ENCODE peak calls at places on chromosome 12, in seven cellular contexts. V is heart left ventricle, F is GM12865, N is endothelial cell of umbilical vein, I is fibroblast of lung, K is fibroblast of mammary gland, Z is upper lobe of right lung. P is an unnamed sample.
A peak's percentile ranks its signal among the peaks of the same experiment; 100 is the strongest.

GRCh38 chr12:92582466-92582865 is 120.3 kb upstream of the PLEKHG7 start:
- DNase-seq in V (no peak), F (no peak), N (no peak), I (no peak), K (no peak), Z (no peak), P (no peak)

GRCh38 chr12:122837306-122838265 is 2.3 kb downstream of the HIP1R start:
- DNase-seq in V (no peak), F (no peak), N (no peak), I (no peak), K (no peak), Z (no peak), P (no peak)

GRCh38 chr12:120388711-120389431 is 19.9 kb upstream of the MSI1 start:
- DNase-seq in V (no peak), F (no peak), N (no peak), I (no peak), K (no peak), Z (no peak), P (no peak)

GRCh38 chr12:118164798-118165486 is 29.0 kb downstream of the PEBP1 start:
- DNase-seq in V (peak; percentile 31), F (peak; percentile 39), N (peak; percentile 53), I (peak; percentile 51), K (peak; percentile 38), Z (no peak), P (no peak)

GRCh38 chr12:26319511-26319910 is 124.1 kb downstream of the SSPN start:
- DNase-seq in V (peak; percentile 55), F (no peak), N (no peak), I (peak; percentile 80), K (peak; percentile 100), Z (peak; percentile 63), P (peak; percentile 90)

GRCh38 chr12:3315201-3315661 is 175.8 kb upstream of the PRMT8 start:
- DNase-seq in V (peak; percentile 79), F (no peak), N (peak; percentile 84), I (peak; percentile 86), K (peak; percentile 72), Z (no peak), P (no peak)

GRCh38 chr12:95286713-95287112 is 69.1 kb downstream of the VEZT start:
- DNase-seq in V (no peak), F (no peak), N (no peak), I (no peak), K (no peak), Z (no peak), P (no peak)

GRCh38 chr12:92759634-92760268 is 57.0 kb downstream of the PLEKHG7 start:
- DNase-seq in V (no peak), F (no peak), N (peak; percentile 36), I (peak; percentile 93), K (peak; percentile 97), Z (no peak), P (peak; percentile 65)

GRCh38 chr12:46771268-46771837 is 54.4 kb downstream of the SLC38A4 start:
- DNase-seq in V (no peak), F (no peak), N (peak; percentile 26), I (no peak), K (peak; percentile 17), Z (no peak), P (no peak)

GRCh38 chr12:110684322-110684836 is 4.5 kb downstream of the HVCN1 start:
- DNase-seq in V (no peak), F (no peak), N (no peak), I (peak; percentile 66), K (no peak), Z (no peak), P (no peak)

GRCh38 chr12:80936642-80937390 is 918 bp downstream of the LIN7A start:
- DNase-seq in V (peak; percentile 49), F (peak; percentile 27), N (peak; percentile 44), I (peak; percentile 66), K (peak; percentile 35), Z (peak; percentile 77), P (no peak)

GRCh38 chr12:13777374-13777773 is 204.0 kb downstream of the GRIN2B start:
- DNase-seq in V (no peak), F (no peak), N (no peak), I (no peak), K (no peak), Z (no peak), P (no peak)

GRCh38 chr12:75623631-75624118 is 112.3 kb upstream of the KRR1 start:
- DNase-seq in V (no peak), F (no peak), N (peak; percentile 53), I (peak; percentile 64), K (peak; percentile 70), Z (no peak), P (no peak)

GRCh38 chr12:93417967-93418480 is 23.7 kb downstream of the UBE2N start:
- DNase-seq in V (no peak), F (no peak), N (no peak), I (no peak), K (no peak), Z (no peak), P (no peak)

GRCh38 chr12:66244446-66244845 is 55.4 kb downstream of the IRAK3 start:
- DNase-seq in V (no peak), F (no peak), N (no peak), I (no peak), K (peak; percentile 31), Z (no peak), P (no peak)

GRCh38 chr12:47981496-47982260 is 18.3 kb downstream of the TMEM106C start:
- DNase-seq in V (no peak), F (no peak), N (no peak), I (no peak), K (no peak), Z (no peak), P (no peak)

GRCh38 chr12:118446247-118446646 is 69.9 kb downstream of the SUDS3 start:
- DNase-seq in V (no peak), F (no peak), N (no peak), I (no peak), K (no peak), Z (no peak), P (no peak)

GRCh38 chr12:78871566-78871965 is 7.0 kb downstream of the SYT1 start:
- DNase-seq in V (no peak), F (no peak), N (no peak), I (peak; percentile 63), K (no peak), Z (no peak), P (no peak)

GRCh38 chr12:103640831-103641230 is 53.8 kb downstream of the STAB2 start:
- DNase-seq in V (no peak), F (peak; percentile 74), N (no peak), I (no peak), K (no peak), Z (no peak), P (no peak)

GRCh38 chr12:1517007-1517406 is 77.4 kb downstream of the FBXL14 start:
- DNase-seq in V (no peak), F (no peak), N (no peak), I (peak; percentile 87), K (peak; percentile 96), Z (no peak), P (peak; percentile 81)

GRCh38 chr12:123363385-123363742 is 1.3 kb downstream of the SBNO1 start:
- DNase-seq in V (no peak), F (peak; percentile 39), N (no peak), I (no peak), K (peak; percentile 28), Z (no peak), P (no peak)

DNA sequence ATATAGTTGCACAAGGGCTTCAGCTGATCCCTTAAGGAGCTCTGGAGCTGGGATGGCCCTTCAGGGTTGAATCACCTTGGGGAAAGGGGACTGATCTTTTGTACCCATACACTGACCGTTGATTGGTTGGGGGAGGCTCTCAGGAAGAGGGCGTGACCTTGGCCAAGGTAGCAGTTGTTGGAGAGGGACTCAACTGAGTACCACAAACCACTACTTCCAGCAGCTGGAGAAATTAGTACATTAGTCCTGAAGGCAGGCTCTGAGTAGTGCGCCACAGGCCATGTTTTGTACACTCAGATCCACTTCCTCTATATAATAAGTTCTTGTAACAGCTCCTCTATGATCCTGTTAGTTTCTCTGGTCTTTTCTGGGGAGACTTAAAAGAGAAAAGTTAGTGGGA is 317.6 kb downstream of the CCDC91 start:
- DNase-seq in V (no peak), F (no peak), N (no peak), I (no peak), K (no peak), Z (no peak), P (no peak)
- TF ChIP-seq CTCF in V (no peak), F (no peak), N (no peak), I (no peak), K (no peak), Z (no peak), P (no peak)

GRCh38 chr12:132045751-132046150 is 96.0 kb downstream of the EP400 start:
- DNase-seq in V (no peak), F (no peak), N (no peak), I (no peak), K (no peak), Z (peak; percentile 16), P (no peak)

GRCh38 chr12:132044661-132045412 is 95.1 kb downstream of the EP400 start:
- DNase-seq in V (no peak), F (no peak), N (no peak), I (no peak), K (no peak), Z (no peak), P (no peak)

GRCh38 chr12:132043770-132044467 is 94.2 kb downstream of the EP400 start:
- DNase-seq in V (no peak), F (no peak), N (no peak), I (no peak), K (no peak), Z (peak; percentile 58), P (no peak)

GRCh38 chr12:132049442-132049841 is 94.7 kb downstream of the DDX51 start:
- DNase-seq in V (no peak), F (no peak), N (no peak), I (no peak), K (no peak), Z (peak; percentile 31), P (no peak)

DNA sequence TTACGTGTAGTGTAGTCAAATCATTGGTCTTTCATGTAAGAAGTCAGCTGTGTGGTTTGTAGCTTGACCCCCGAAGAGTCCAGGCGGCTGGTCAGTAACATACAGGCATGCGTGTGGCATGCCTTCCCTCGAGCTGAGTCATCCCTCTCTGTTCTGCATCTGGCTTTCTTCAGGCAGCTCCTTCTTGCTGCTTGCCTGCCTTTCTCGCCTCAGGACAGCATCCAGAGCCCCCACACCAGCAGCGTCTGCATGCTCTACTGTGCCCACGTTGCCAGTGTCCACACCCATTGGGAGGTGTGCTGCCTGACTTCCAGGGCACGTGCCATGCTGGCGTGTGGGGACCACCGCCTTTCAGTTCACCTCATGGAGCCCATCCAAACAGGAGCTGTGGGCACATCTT is 96.8 kb downstream of the EP400 start:
- DNase-seq in V (no peak), F (no peak), N (peak; percentile 10), I (peak; percentile 95), K (peak; percentile 90), Z (no peak), P (peak; percentile 67)
- H3K4me3 ChIP-seq in V (no peak overlapping the region), F (no peak overlapping the region), N (no peak overlapping the region), I (no peak overlapping the region), K (no peak overlapping the region), Z (no peak overlapping the region), P (no peak overlapping the region)

DNA sequence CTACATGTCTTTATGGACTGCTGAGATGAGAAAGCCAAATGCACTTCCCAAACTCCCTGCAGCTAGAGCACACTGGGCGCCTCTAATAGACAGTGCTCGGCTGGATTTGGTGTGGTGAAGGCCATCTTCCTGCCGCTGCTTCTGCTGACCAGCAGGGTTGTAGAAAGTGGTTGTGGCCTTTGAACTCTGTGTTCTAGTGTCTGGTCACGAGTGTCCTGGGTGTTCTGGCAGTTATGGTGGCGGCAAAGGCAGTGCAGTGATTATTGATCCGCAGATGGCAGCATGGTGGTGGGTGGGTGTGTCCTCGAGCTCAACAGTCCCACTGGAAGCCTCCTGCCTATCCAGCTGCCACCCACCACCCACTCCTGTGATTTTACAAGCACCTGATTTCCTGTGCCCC is 43.4 kb downstream of the SMIM41 start:
- DNase-seq in V (no peak), F (no peak), N (no peak), I (no peak), K (no peak), Z (peak; percentile 36), P (no peak)
- TF ChIP-seq CTCF in V (no peak), F (no peak), N (no peak), I (no peak), K (no peak), Z (no peak), P (no peak)

GRCh38 chr12:42684171-42685071 is 94.9 kb upstream of the PRICKLE1 start:
- DNase-seq in V (no peak), F (no peak), N (no peak), I (peak; percentile 25), K (peak; percentile 81), Z (no peak), P (no peak)
- H3K4me3 ChIP-seq in V (no peak overlapping the region), F (no peak overlapping the region), N (no peak overlapping the region), I (no peak overlapping the region), K (no peak overlapping the region), Z (no peak overlapping the region), P (no peak overlapping the region)

P was measured in astrocyte of the cerebellum.